ENCODE peak calls at places on chromosomes 13 and 19, in four cellular contexts. I, E, B and D are unnamed samples.

GRCh38 chr19:31348416-31349159 is 648 bp downstream of the TSHZ3 start:
- DNase-seq in E (no peak), B (no peak), I (no peak), D (no peak)

GRCh38 chr19:35416331-35416730 is 31.7 kb upstream of the FFAR2 start:
- DNase-seq in I (no peak), B (no peak), E (no peak), D (no peak)

GRCh38 chr13:110944121-110944967 is 29.5 kb upstream of the ANKRD10 start:
- DNase-seq in I (peak; percentile 48), B (peak; percentile 74), E (peak; percentile 64), D (peak; percentile 78)

GRCh38 chr19:2503521-2504109 is 27.7 kb downstream of the GADD45B start:
- DNase-seq in B (no peak), E (no peak), I (peak; percentile 69), D (no peak)

GRCh38 chr19:31560771-31561080 is 211.5 kb upstream of the TSHZ3 start:
- DNase-seq in I (no peak), E (no peak), B (no peak), D (no peak)

GRCh38 chr13:47437411-47437810 is 540.6 kb upstream of the HTR2A start:
- DNase-seq in E (no peak), I (no peak), B (no peak), D (no peak)

GRCh38 chr19:47032171-47032811 is 12.7 kb downstream of the NPAS1 start:
- DNase-seq in I (peak; percentile 67), B (peak; percentile 69), E (peak; percentile 43), D (peak; percentile 63)

GRCh38 chr13:37443538-37443937 is 155.0 kb downstream of the POSTN start:
- DNase-seq in E (no peak), B (no peak), I (no peak), D (no peak)